ENCODE peak calls at places on chromosomes 7 and 10, in four cellular contexts. U is HCT116, A is neural progenitor cell, M is PC-9. P is an unnamed sample.

GRCh38 chr10:72455889-72456588 is 101.3 kb upstream of the DNAJB12 start:
- DNase-seq in M (no peak), A (peak; percentile 64), U (no peak), P (no peak)

GRCh38 chr7:1059200-1060091 is 15.1 kb downstream of the GPR146 start:
- DNase-seq in A (peak; percentile 93), M (no peak), U (peak; percentile 52), P (no peak)

GRCh38 chr7:78311176-78311575 is 512.6 kb downstream of the PHTF2 start:
- DNase-seq in A (no peak), M (no peak), U (no peak), P (no peak)

GRCh38 chr10:120221873-120222485 is 235.0 kb upstream of the PLPP4 start:
- DNase-seq in A (peak; percentile 64), M (peak; percentile 43), U (peak; percentile 54), P (peak; percentile 60)

GRCh38 chr7:44995555-44996493 is 4.2 kb upstream of the CCM2 start:
- DNase-seq in M (no peak), A (no peak), U (no peak), P (peak; percentile 86)

GRCh38 chr7:132368246-132368900 is 207.9 kb downstream of the PLXNA4 start:
- DNase-seq in U (no peak), M (no peak), A (no peak), P (peak; percentile 72)

GRCh38 chr10:85618841-85619240 is 747.8 kb downstream of the GRID1 start:
- DNase-seq in M (no peak), U (no peak), A (no peak), P (no peak)

GRCh38 chr7:25432807-25433206 is 204.5 kb upstream of the NPVF start:
- DNase-seq in M (no peak), U (no peak), A (no peak), P (no peak)

GRCh38 chr7:156162451-156162850 is 350.2 kb upstream of the SHH start:
- DNase-seq in A (no peak), M (no peak), U (no peak), P (no peak)

GRCh38 chr10:18195060-18195799 is 55.0 kb downstream of the CACNB2 start:
- DNase-seq in A (no peak), M (no peak), U (no peak), P (no peak)

GRCh38 chr7:155372782-155373358 is 75.2 kb downstream of the INSIG1 start:
- DNase-seq in M (no peak), A (no peak), U (no peak), P (no peak)

GRCh38 chr7:44390701-44391100 is 65.3 kb upstream of the CAMK2B start:
- DNase-seq in M (no peak), U (no peak), A (no peak), P (no peak)

GRCh38 chr7:103810112-103810744 is 179.2 kb downstream of the RELN start:
- DNase-seq in A (peak; percentile 21), M (no peak), U (no peak), P (no peak)

GRCh38 chr10:127776816-127777215 is 39.8 kb downstream of the FOXI2 start:
- DNase-seq in U (no peak), A (no peak), M (no peak), P (no peak)

GRCh38 chr7:149071641-149072437 is 18.7 kb downstream of the ZNF786 start:
- DNase-seq in A (peak; percentile 78), U (peak; percentile 88), M (no peak), P (no peak)

GRCh38 chr7:131924857-131925256 is 368.4 kb upstream of the PODXL start:
- DNase-seq in U (no peak), M (no peak), A (no peak), P (peak; percentile 40)

GRCh38 chr10:71205468-71205867 is 6.9 kb upstream of the UNC5B start:
- DNase-seq in A (no peak), U (no peak), M (no peak), P (no peak)

GRCh38 chr7:45574521-45575500 is 643 bp downstream of the ADCY1 start:
- DNase-seq in A (peak; percentile 94), U (no peak), M (no peak), P (peak; percentile 79)

GRCh38 chr7:80153446-80153845 is 18.8 kb downstream of the GNAI1 start:
- DNase-seq in A (no peak), U (no peak), M (no peak), P (no peak)

GRCh38 chr7:29381206-29382094 is 182.2 kb upstream of the PRR15 start:
- DNase-seq in A (no peak), M (peak; percentile 66), U (no peak), P (no peak)

GRCh38 chr7:101671783-101672356 is 42.8 kb upstream of the MYL10 start:
- DNase-seq in A (no peak), M (no peak), U (no peak), P (no peak)

GRCh38 chr7:142880886-142881505 is 4.5 kb downstream of the TRPV6 start:
- DNase-seq in U (peak; percentile 37), A (peak; percentile 61), M (peak; percentile 46), P (peak; percentile 67)

GRCh38 chr10:94963901-94964300 is 25.4 kb downstream of the CYP2C9 start:
- DNase-seq in M (no peak), U (peak; percentile 46), A (peak; percentile 90), P (peak; percentile 51)

GRCh38 chr7:100692578-100692961 is 1.5 kb downstream of the GIGYF1 start:
- DNase-seq in U (no peak), M (no peak), A (no peak), P (no peak)

GRCh38 chr10:125792342-125793063 is 16.9 kb upstream of the MMP21 start:
- DNase-seq in M (no peak), A (no peak), U (no peak), P (no peak)

DNA sequence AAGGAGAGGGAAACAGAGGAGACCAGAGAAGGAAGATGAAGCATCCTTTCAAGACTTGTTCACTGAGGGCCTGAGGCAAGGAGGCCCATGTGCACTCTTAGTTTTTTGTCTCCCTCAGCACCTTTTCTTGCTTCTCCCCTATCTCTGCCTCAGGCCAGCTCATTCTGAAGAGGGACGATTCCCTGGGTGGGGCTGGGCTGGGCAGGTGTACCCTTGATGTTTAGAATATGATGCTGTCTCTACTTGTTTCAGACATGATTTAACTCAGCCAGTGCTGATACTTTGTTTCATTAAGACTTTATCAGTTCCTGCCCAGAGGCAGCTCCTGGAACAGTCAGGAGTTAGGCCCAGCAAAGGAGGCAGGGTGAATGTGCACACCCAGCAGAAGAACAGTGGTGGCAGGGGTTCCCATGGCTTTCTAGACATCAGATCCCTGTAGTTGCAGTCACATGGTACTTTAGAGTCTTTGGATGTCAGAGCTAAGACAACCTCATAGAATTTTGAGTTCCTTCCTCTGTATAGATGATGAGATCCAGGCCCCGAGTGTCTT is 3.4 kb downstream of the PRXL2A start:
- DNase-seq in A (no peak), M (no peak), U (no peak), P (no peak)
- H3K4me1 ChIP-seq in A (peaks cover 78% of the 10 kb centered on the region), M (peaks cover 24% of the 10 kb centered on the region), U (peaks cover 3% of the 10 kb centered on the region), P (no peaks in the 10 kb centered on the region)

DNA sequence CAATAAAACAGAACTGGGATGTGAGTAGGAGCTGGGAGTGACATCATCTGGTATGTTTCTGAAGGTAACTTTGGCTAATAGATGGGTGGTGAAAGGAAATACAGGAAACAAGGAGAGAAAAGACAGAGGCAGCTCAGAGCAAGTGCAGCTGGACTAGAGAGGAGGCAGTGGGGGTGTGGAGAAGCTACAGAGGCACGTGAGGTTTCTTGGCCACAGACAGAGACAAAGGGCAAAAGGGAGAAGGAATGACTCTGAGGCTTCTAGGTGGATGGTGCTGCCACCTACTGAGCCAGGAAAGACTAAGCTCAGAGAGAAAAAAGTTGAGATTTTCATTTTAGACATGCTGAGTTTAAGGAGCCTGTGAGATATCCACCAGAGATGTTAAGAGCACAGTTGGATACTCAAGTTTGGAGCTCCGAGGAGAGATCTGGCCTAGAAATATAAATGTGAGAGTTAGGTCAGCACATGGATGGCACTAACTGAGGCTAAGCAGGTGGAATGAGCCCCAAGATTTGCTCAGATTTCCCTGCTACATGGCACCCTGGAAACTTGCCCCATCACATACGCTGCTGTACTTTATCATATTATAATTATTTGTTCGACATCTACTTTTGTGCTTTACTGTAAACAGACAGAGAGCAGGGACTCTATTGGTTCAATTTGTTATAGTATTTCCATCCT is 293.0 kb upstream of the IMMP2L start:
- DNase-seq in M (no peak), U (peak; percentile 38), A (peak; percentile 59), P (peak; percentile 75)
- H2AFZ ChIP-seq in M (no peak overlapping the region), U (no peak overlapping the region), A (peak overlapping the region; percentile 52), P (no peak overlapping the region)

GRCh38 chr7:105765846-105766245 is 110.6 kb downstream of the ATXN7L1 start:
- DNase-seq in U (no peak), M (no peak), A (no peak), P (no peak)

GRCh38 chr7:105768898-105769507 is 107.4 kb downstream of the ATXN7L1 start:
- DNase-seq in A (no peak), U (no peak), M (no peak), P (no peak)

GRCh38 chr7:105768117-105768516 is 108.3 kb downstream of the ATXN7L1 start:
- DNase-seq in U (no peak), A (no peak), M (no peak), P (no peak)

GRCh38 chr7:105764506-105764905 is 111.9 kb downstream of the ATXN7L1 start:
- DNase-seq in A (no peak), M (no peak), U (no peak), P (no peak)

GRCh38 chr7:105766421-105767191 is 109.8 kb downstream of the ATXN7L1 start:
- DNase-seq in U (no peak), A (no peak), M (no peak), P (no peak)
- H3K27ac ChIP-seq in U (no peak overlapping the region), A (no peak overlapping the region), M (no peak overlapping the region), P (no peak overlapping the region)

DNA sequence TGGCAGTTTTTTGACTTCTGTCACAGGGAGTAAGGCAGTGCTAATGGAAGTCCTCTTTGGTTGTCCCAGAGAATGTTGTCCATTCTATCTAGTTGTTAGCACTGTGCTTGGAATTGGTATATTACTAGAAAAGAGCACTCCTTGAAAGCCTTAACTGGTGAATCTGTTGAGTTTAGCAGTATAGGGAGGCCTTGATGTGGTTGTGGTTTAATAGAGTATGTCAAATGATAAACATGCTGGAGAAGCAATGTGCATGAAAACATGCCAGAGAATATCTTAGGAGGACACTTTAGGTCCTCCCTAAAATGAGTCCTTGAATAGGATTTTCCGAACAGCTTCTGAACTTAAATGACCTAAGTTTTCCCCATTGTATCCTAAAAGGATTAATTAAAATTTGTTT is 98.6 kb downstream of the BTRC start:
- DNase-seq in A (no peak), U (no peak), M (no peak), P (no peak)
- H3K4me1 ChIP-seq in A (peaks cover 45% of the 10 kb centered on the region), U (no peaks in the 10 kb centered on the region), M (no peaks in the 10 kb centered on the region), P (no peaks in the 10 kb centered on the region)

GRCh38 chr10:93060887-93061593 is 442 bp downstream of the CYP26C1 start:
- DNase-seq in M (no peak), A (no peak), U (no peak), P (no peak)

GRCh38 chr10:93062499-93063216 is 2.1 kb downstream of the CYP26C1 start:
- DNase-seq in U (no peak), A (peak; percentile 61), M (no peak), P (peak; percentile 65)

GRCh38 chr10:93059975-93060886 is at the start of gene CYP26C1:
- DNase-seq in M (no peak), A (no peak), U (no peak), P (no peak)

GRCh38 chr10:93063217-93063976 is 2.8 kb downstream of the CYP26C1 start:
- DNase-seq in M (no peak), U (no peak), A (no peak), P (no peak)

GRCh38 chr10:93061594-93062498 is 1.2 kb downstream of the CYP26C1 start:
- DNase-seq in M (no peak), A (no peak), U (no peak), P (no peak)
- H2AFZ ChIP-seq in M (no peak overlapping the region), A (no peak overlapping the region), U (no peak overlapping the region), P (peak overlapping the region; percentile 61)